ENCODE peak calls at places on chromosomes 11 and 22, in ten cellular contexts. One of them, this sample, is unnamed.

GRCh38 chr11:69374110-69374981 is 80.4 kb downstream of the MYEOV start:
- DNase-seq in HCT116: no peak
- DNase-seq in uterus: no peak
- DNase-seq in body of pancreas: no peak
- DNase-seq in H1: peak; percentile 41
- DNase-seq in transverse colon: peak; percentile 73
- DNase-seq in A549: no peak
- DNase-seq in Peyer's patch: peak; percentile 84
- DNase-seq in suprapubic skin: peak; percentile 57
- DNase-seq in adrenal gland: peak; percentile 4
- DNase-seq in this sample: no peak

GRCh38 chr11:122509899-122510298 is 145.6 kb upstream of the UBASH3B start:
- DNase-seq in HCT116: no peak
- DNase-seq in A549: no peak
- DNase-seq in uterus: no peak
- DNase-seq in body of pancreas: no peak
- DNase-seq in H1: no peak
- DNase-seq in suprapubic skin: no peak
- DNase-seq in Peyer's patch: no peak
- DNase-seq in transverse colon: no peak
- DNase-seq in adrenal gland: no peak
- DNase-seq in this sample: no peak

GRCh38 chr11:103888541-103888951 is 147.9 kb upstream of the DDI1 start:
- DNase-seq in body of pancreas: no peak
- DNase-seq in uterus: no peak
- DNase-seq in transverse colon: no peak
- DNase-seq in A549: no peak
- DNase-seq in adrenal gland: no peak
- DNase-seq in HCT116: no peak
- DNase-seq in Peyer's patch: no peak
- DNase-seq in H1: no peak
- DNase-seq in suprapubic skin: no peak
- DNase-seq in this sample: no peak

GRCh38 chr11:26780686-26781085 is 58.8 kb upstream of the SLC5A12 start:
- DNase-seq in HCT116: no peak
- DNase-seq in body of pancreas: no peak
- DNase-seq in A549: no peak
- DNase-seq in Peyer's patch: no peak
- DNase-seq in adrenal gland: no peak
- DNase-seq in H1: no peak
- DNase-seq in suprapubic skin: no peak
- DNase-seq in transverse colon: no peak
- DNase-seq in uterus: no peak
- DNase-seq in this sample: no peak

GRCh38 chr11:115502636-115503082 is 1.6 kb downstream of the CADM1 start:
- DNase-seq in H1: peak; percentile 77
- DNase-seq in Peyer's patch: no peak
- DNase-seq in transverse colon: no peak
- DNase-seq in A549: no peak
- DNase-seq in adrenal gland: no peak
- DNase-seq in body of pancreas: no peak
- DNase-seq in HCT116: no peak
- DNase-seq in uterus: peak; percentile 14
- DNase-seq in suprapubic skin: peak; percentile 57
- DNase-seq in this sample: no peak

GRCh38 chr11:26040339-26040738 is 291.6 kb upstream of the ANO3 start:
- DNase-seq in uterus: no peak
- DNase-seq in body of pancreas: no peak
- DNase-seq in suprapubic skin: no peak
- DNase-seq in H1: no peak
- DNase-seq in adrenal gland: no peak
- DNase-seq in transverse colon: no peak
- DNase-seq in HCT116: no peak
- DNase-seq in A549: no peak
- DNase-seq in Peyer's patch: no peak
- DNase-seq in this sample: no peak

GRCh38 chr11:86041975-86042378 is 26.9 kb downstream of the PICALM start:
- DNase-seq in suprapubic skin: no peak
- DNase-seq in adrenal gland: peak; percentile 64
- DNase-seq in HCT116: peak; percentile 76
- DNase-seq in body of pancreas: peak; percentile 70
- DNase-seq in A549: peak; percentile 63
- DNase-seq in uterus: peak; percentile 88
- DNase-seq in transverse colon: peak; percentile 66
- DNase-seq in Peyer's patch: no peak
- DNase-seq in H1: peak; percentile 62
- DNase-seq in this sample: no peak

GRCh38 chr11:44621784-44622183 is 56.3 kb downstream of the CD82 start:
- DNase-seq in suprapubic skin: peak; percentile 46
- DNase-seq in A549: no peak
- DNase-seq in HCT116: no peak
- DNase-seq in Peyer's patch: peak; percentile 27
- DNase-seq in uterus: peak; percentile 8
- DNase-seq in body of pancreas: no peak
- DNase-seq in adrenal gland: peak; percentile 4
- DNase-seq in H1: no peak
- DNase-seq in transverse colon: no peak
- DNase-seq in this sample: no peak

GRCh38 chr11:87038235-87038960 is 664 bp downstream of the TMEM135 start:
- DNase-seq in body of pancreas: no peak
- DNase-seq in H1: no peak
- DNase-seq in Peyer's patch: no peak
- DNase-seq in suprapubic skin: no peak
- DNase-seq in adrenal gland: no peak
- DNase-seq in transverse colon: no peak
- DNase-seq in uterus: no peak
- DNase-seq in HCT116: no peak
- DNase-seq in A549: no peak
- DNase-seq in this sample: no peak

GRCh38 chr11:134760957-134761356 is 348.9 kb upstream of the B3GAT1 start:
- DNase-seq in suprapubic skin: no peak
- DNase-seq in A549: no peak
- DNase-seq in uterus: no peak
- DNase-seq in HCT116: no peak
- DNase-seq in Peyer's patch: no peak
- DNase-seq in H1: no peak
- DNase-seq in adrenal gland: no peak
- DNase-seq in transverse colon: no peak
- DNase-seq in body of pancreas: no peak
- DNase-seq in this sample: no peak

GRCh38 chr22:25694167-25694907 is 47.7 kb upstream of the MYO18B start:
- DNase-seq in adrenal gland: no peak
- DNase-seq in uterus: no peak
- DNase-seq in Peyer's patch: no peak
- DNase-seq in H1: no peak
- DNase-seq in body of pancreas: no peak
- DNase-seq in suprapubic skin: no peak
- DNase-seq in transverse colon: no peak
- DNase-seq in A549: no peak
- DNase-seq in HCT116: no peak
- DNase-seq in this sample: no peak

GRCh38 chr22:49192857-49193250 is 634.8 kb downstream of the BRD1 start:
- DNase-seq in H1: no peak
- DNase-seq in HCT116: no peak
- DNase-seq in Peyer's patch: no peak
- DNase-seq in uterus: no peak
- DNase-seq in suprapubic skin: no peak
- DNase-seq in body of pancreas: no peak
- DNase-seq in adrenal gland: no peak
- DNase-seq in A549: no peak
- DNase-seq in transverse colon: no peak
- DNase-seq in this sample: no peak
- H3K9me3 ChIP-seq in H1: no peaks in the 10 kb centered on the region
- H3K9me3 ChIP-seq in HCT116: no peaks in the 10 kb centered on the region
- H3K9me3 ChIP-seq in Peyer's patch: no peaks in the 10 kb centered on the region
- H3K9me3 ChIP-seq in uterus: no peaks in the 10 kb centered on the region
- H3K9me3 ChIP-seq in suprapubic skin: no peaks in the 10 kb centered on the region
- H3K9me3 ChIP-seq in body of pancreas: no peaks in the 10 kb centered on the region
- H3K9me3 ChIP-seq in adrenal gland: no peaks in the 10 kb centered on the region
- H3K9me3 ChIP-seq in A549: peaks cover 1% of the 10 kb centered on the region
- H3K9me3 ChIP-seq in transverse colon: no peaks in the 10 kb centered on the region
- H3K9me3 ChIP-seq in this sample: no peaks in the 10 kb centered on the region

DNA sequence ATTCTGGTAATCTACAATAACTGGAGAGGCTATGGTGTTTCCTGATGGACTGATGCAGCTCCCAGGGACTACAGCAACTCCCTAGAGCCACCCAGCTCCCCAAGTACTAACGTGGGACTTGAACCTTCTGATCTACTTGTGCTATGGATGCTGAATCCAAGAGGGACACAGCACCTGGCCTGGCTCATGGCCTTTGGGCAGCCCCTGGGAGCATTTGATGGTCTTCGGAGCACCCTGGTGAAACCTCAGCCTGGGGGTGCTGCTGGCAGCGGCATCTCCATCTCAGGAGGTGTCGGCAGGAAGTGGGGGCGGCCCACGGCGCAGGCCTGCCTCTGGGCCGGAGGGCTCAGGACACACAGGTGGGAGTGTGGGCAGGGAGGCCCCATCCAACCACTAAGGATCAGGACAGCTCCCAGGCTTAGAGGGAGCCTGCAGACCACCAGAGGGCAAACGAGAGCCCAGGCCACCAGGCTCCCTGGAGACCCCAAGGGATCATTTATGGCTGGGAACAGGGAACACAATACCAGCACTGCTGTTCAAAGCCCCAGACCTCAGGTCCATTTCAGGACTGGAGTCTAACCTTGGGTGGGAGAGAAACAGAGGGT is 8.7 kb downstream of the EHD1 start:
- DNase-seq in HCT116: no peak
- DNase-seq in Peyer's patch: no peak
- DNase-seq in suprapubic skin: no peak
- DNase-seq in body of pancreas: no peak
- DNase-seq in H1: no peak
- DNase-seq in A549: no peak
- DNase-seq in adrenal gland: no peak
- DNase-seq in transverse colon: no peak
- DNase-seq in uterus: no peak
- DNase-seq in this sample: no peak
- TF ChIP-seq POLR2A in HCT116: no peak
- TF ChIP-seq POLR2A in Peyer's patch: no peak
- TF ChIP-seq POLR2A in suprapubic skin: no peak
- TF ChIP-seq POLR2A in body of pancreas: no peak
- TF ChIP-seq POLR2A in H1: no peak
- TF ChIP-seq POLR2A in A549: no peak
- TF ChIP-seq POLR2A in adrenal gland: no peak
- TF ChIP-seq POLR2A in transverse colon: no peak
- TF ChIP-seq POLR2A in uterus: no peak
- TF ChIP-seq POLR2A in this sample: no peak

GRCh38 chr22:47323518-47323917 is 561.1 kb downstream of the TBC1D22A start:
- DNase-seq in transverse colon: no peak
- DNase-seq in suprapubic skin: no peak
- DNase-seq in uterus: no peak
- DNase-seq in body of pancreas: no peak
- DNase-seq in H1: no peak
- DNase-seq in HCT116: no peak
- DNase-seq in A549: no peak
- DNase-seq in Peyer's patch: no peak
- DNase-seq in adrenal gland: no peak
- DNase-seq in this sample: no peak

GRCh38 chr22:47324435-47324990 is 562.1 kb downstream of the TBC1D22A start:
- DNase-seq in Peyer's patch: no peak
- DNase-seq in adrenal gland: no peak
- DNase-seq in HCT116: no peak
- DNase-seq in H1: no peak
- DNase-seq in body of pancreas: no peak
- DNase-seq in suprapubic skin: no peak
- DNase-seq in uterus: no peak
- DNase-seq in transverse colon: no peak
- DNase-seq in A549: no peak
- DNase-seq in this sample: no peak

GRCh38 chr22:47322854-47323253 is 560.4 kb downstream of the TBC1D22A start:
- DNase-seq in transverse colon: no peak
- DNase-seq in Peyer's patch: no peak
- DNase-seq in HCT116: no peak
- DNase-seq in uterus: no peak
- DNase-seq in A549: no peak
- DNase-seq in suprapubic skin: no peak
- DNase-seq in adrenal gland: no peak
- DNase-seq in H1: no peak
- DNase-seq in body of pancreas: no peak
- DNase-seq in this sample: no peak

GRCh38 chr22:47327241-47327640 is 564.8 kb downstream of the TBC1D22A start:
- DNase-seq in body of pancreas: no peak
- DNase-seq in adrenal gland: no peak
- DNase-seq in HCT116: no peak
- DNase-seq in H1: no peak
- DNase-seq in Peyer's patch: no peak
- DNase-seq in A549: no peak
- DNase-seq in suprapubic skin: no peak
- DNase-seq in uterus: no peak
- DNase-seq in transverse colon: no peak
- DNase-seq in this sample: no peak

DNA sequence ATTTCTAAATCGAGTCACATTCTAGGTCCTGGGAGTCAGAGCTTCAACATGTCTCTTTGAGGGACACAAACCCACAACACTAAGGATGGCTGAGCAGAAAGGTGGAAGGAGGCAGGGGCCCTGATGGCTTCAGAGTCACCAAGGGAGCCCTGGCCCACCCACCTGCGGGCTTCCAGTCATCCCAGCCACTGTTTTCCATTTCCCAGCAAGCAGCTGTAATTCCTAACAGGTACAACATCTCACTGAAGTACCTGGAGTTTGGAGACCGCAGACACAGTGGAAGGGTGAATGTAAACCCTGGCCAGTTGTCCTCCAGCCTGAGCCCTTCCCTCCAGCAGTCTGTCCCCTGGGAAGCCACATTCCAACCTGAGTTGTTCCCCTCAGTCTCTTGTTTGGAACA is 562.8 kb downstream of the TBC1D22A start:
- DNase-seq in HCT116: no peak
- DNase-seq in uterus: no peak
- DNase-seq in H1: no peak
- DNase-seq in A549: no peak
- DNase-seq in transverse colon: no peak
- DNase-seq in body of pancreas: no peak
- DNase-seq in suprapubic skin: no peak
- DNase-seq in Peyer's patch: no peak
- DNase-seq in adrenal gland: no peak
- DNase-seq in this sample: no peak
- H3K9me3 ChIP-seq in HCT116: no peaks in the 10 kb centered on the region
- H3K9me3 ChIP-seq in uterus: no peaks in the 10 kb centered on the region
- H3K9me3 ChIP-seq in H1: peaks cover 91% of the 10 kb centered on the region
- H3K9me3 ChIP-seq in A549: peaks cover 14% of the 10 kb centered on the region
- H3K9me3 ChIP-seq in transverse colon: peaks cover 9% of the 10 kb centered on the region
- H3K9me3 ChIP-seq in body of pancreas: peaks cover 15% of the 10 kb centered on the region
- H3K9me3 ChIP-seq in suprapubic skin: peaks cover 4% of the 10 kb centered on the region
- H3K9me3 ChIP-seq in Peyer's patch: peaks cover 7% of the 10 kb centered on the region
- H3K9me3 ChIP-seq in adrenal gland: no peaks in the 10 kb centered on the region
- H3K9me3 ChIP-seq in this sample: no peaks in the 10 kb centered on the region

DNA sequence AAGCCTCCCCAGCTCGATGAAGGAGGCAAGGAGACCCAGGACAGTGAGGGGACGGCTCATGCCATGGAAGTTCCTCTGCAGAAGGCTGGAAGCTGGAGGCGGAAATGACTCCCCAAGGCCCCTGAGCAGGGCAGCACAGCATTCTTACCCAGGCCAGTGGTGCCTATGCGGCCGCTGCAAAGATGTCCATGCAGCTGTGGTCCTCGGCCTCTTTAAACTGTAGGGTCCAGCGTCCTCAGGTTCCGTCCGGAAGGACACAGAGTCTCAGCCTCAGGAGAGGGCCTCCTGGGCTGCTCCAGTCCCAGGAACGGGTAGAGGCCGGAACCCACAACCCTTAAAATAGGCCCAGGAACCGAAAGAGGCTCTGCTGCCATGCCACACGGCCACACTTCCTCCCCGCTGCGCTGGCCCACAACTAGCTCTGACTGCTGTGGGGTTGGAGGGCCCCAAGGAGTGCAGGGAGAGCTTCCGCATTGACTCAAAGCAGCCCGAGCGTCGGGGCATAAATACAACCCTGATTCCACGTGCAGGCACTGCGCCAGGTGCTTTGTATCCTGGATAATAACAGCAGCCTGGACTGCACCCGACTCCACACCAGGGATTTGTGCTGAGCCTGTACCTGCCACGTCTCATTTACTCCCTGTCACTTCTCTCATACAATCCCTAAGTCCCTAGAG is 5.5 kb downstream of the KIAA0930 start:
- DNase-seq in suprapubic skin: no peak
- DNase-seq in A549: no peak
- DNase-seq in adrenal gland: no peak
- DNase-seq in HCT116: no peak
- DNase-seq in H1: no peak
- DNase-seq in uterus: no peak
- DNase-seq in body of pancreas: no peak
- DNase-seq in Peyer's patch: no peak
- DNase-seq in transverse colon: peak; percentile 74
- DNase-seq in this sample: no peak
- TF ChIP-seq POLR2A in suprapubic skin: no peak
- TF ChIP-seq POLR2A in A549: no peak
- TF ChIP-seq POLR2A in adrenal gland: no peak
- TF ChIP-seq POLR2A in HCT116: no peak
- TF ChIP-seq POLR2A in H1: no peak
- TF ChIP-seq POLR2A in uterus: no peak
- TF ChIP-seq POLR2A in body of pancreas: no peak
- TF ChIP-seq POLR2A in Peyer's patch: no peak
- TF ChIP-seq POLR2A in transverse colon: no peak
- TF ChIP-seq POLR2A in this sample: no peak